ENCODE peak calls at places on chromosomes 4 and X, in seven cellular contexts. One of them, this sample, is unnamed.

GRCh38 chr4:54543088-54543795 is 114.5 kb upstream of the KIT start:
- DNase-seq in H1: no peak
- DNase-seq in H9: no peak
- DNase-seq in neuronal stem cell: no peak
- DNase-seq in mesendoderm: no peak
- DNase-seq in mesenchymal stem cell: peak; percentile 87
- DNase-seq in trophoblast cell: peak; percentile 40
- DNase-seq in this sample: peak; percentile 94

GRCh38 chr4:54277691-54278090 is 48.6 kb downstream of the PDGFRA start:
- DNase-seq in H1: no peak
- DNase-seq in H9: no peak
- DNase-seq in neuronal stem cell: no peak
- DNase-seq in mesendoderm: no peak
- DNase-seq in mesenchymal stem cell: peak; percentile 73
- DNase-seq in trophoblast cell: peak; percentile 5
- DNase-seq in this sample: peak; percentile 92

GRCh38 chrX:1075156-1075555 is 137.3 kb downstream of the CRLF2 start:
- DNase-seq in H1: no peak
- DNase-seq in H9: no peak
- DNase-seq in neuronal stem cell: no peak
- DNase-seq in mesendoderm: no peak
- DNase-seq in mesenchymal stem cell: no peak
- DNase-seq in trophoblast cell: no peak
- DNase-seq in this sample: no peak

GRCh38 chr4:156672492-156672891 is 299.1 kb downstream of the PDGFC start:
- DNase-seq in H1: no peak
- DNase-seq in H9: no peak
- DNase-seq in neuronal stem cell: no peak
- DNase-seq in mesendoderm: no peak
- DNase-seq in mesenchymal stem cell: peak; percentile 3
- DNase-seq in trophoblast cell: no peak
- DNase-seq in this sample: no peak

GRCh38 chrX:78116365-78116764 is 12.3 kb downstream of the PGK1 start:
- DNase-seq in H1: no peak
- DNase-seq in H9: no peak
- DNase-seq in neuronal stem cell: no peak
- DNase-seq in mesendoderm: no peak
- DNase-seq in mesenchymal stem cell: no peak
- DNase-seq in trophoblast cell: no peak
- DNase-seq in this sample: no peak

GRCh38 chrX:39894626-39895025 is 203.1 kb downstream of the BCOR start:
- DNase-seq in H1: no peak
- DNase-seq in H9: no peak
- DNase-seq in neuronal stem cell: no peak
- DNase-seq in mesendoderm: no peak
- DNase-seq in mesenchymal stem cell: no peak
- DNase-seq in trophoblast cell: no peak
- DNase-seq in this sample: no peak

GRCh38 chrX:49270249-49270921 is 792 bp downstream of the PPP1R3F start:
- DNase-seq in H1: peak; percentile 42
- DNase-seq in H9: no peak
- DNase-seq in neuronal stem cell: no peak
- DNase-seq in mesendoderm: no peak
- DNase-seq in mesenchymal stem cell: no peak
- DNase-seq in trophoblast cell: no peak
- DNase-seq in this sample: no peak

GRCh38 chr4:127632420-127633403 is at the start of gene INTU:
- DNase-seq in H1: peak; percentile 91
- DNase-seq in H9: peak; percentile 97
- DNase-seq in neuronal stem cell: peak; percentile 87
- DNase-seq in mesendoderm: peak; percentile 99
- DNase-seq in mesenchymal stem cell: peak; percentile 98
- DNase-seq in trophoblast cell: peak; percentile 97
- DNase-seq in this sample: peak; percentile 97

GRCh38 chrX:8755116-8755515 is 23.2 kb upstream of the ANOS1 start:
- DNase-seq in H1: no peak
- DNase-seq in H9: no peak
- DNase-seq in neuronal stem cell: no peak
- DNase-seq in mesendoderm: peak; percentile 75
- DNase-seq in mesenchymal stem cell: no peak
- DNase-seq in trophoblast cell: peak; percentile 27
- DNase-seq in this sample: no peak

GRCh38 chrX:133414399-133415275 is 652 bp downstream of the GPC4 start:
- DNase-seq in H1: no peak
- DNase-seq in H9: no peak
- DNase-seq in neuronal stem cell: no peak
- DNase-seq in mesendoderm: no peak
- DNase-seq in mesenchymal stem cell: peak; percentile 30
- DNase-seq in trophoblast cell: peak; percentile 29
- DNase-seq in this sample: no peak

GRCh38 chrX:9874483-9874882 is 88.3 kb downstream of the SHROOM2 start:
- DNase-seq in H1: no peak
- DNase-seq in H9: no peak
- DNase-seq in neuronal stem cell: no peak
- DNase-seq in mesendoderm: no peak
- DNase-seq in mesenchymal stem cell: peak; percentile 58
- DNase-seq in trophoblast cell: no peak
- DNase-seq in this sample: peak; percentile 25

GRCh38 chr4:52957220-52957686 is 95.1 kb downstream of the RASL11B start:
- DNase-seq in H1: no peak
- DNase-seq in H9: no peak
- DNase-seq in neuronal stem cell: peak; percentile 48
- DNase-seq in mesendoderm: no peak
- DNase-seq in mesenchymal stem cell: no peak
- DNase-seq in trophoblast cell: peak; percentile 36
- DNase-seq in this sample: peak; percentile 58

GRCh38 chr4:77586953-77587383 is 18.7 kb upstream of the CXCL13 start:
- DNase-seq in H1: no peak
- DNase-seq in H9: no peak
- DNase-seq in neuronal stem cell: no peak
- DNase-seq in mesendoderm: no peak
- DNase-seq in mesenchymal stem cell: no peak
- DNase-seq in trophoblast cell: peak; percentile 5
- DNase-seq in this sample: no peak

GRCh38 chrX:118254611-118255010 is 91.3 kb upstream of the WDR44 start:
- DNase-seq in H1: peak; percentile 68
- DNase-seq in H9: peak; percentile 31
- DNase-seq in neuronal stem cell: peak; percentile 50
- DNase-seq in mesendoderm: peak; percentile 49
- DNase-seq in mesenchymal stem cell: peak; percentile 26
- DNase-seq in trophoblast cell: peak; percentile 79
- DNase-seq in this sample: peak; percentile 57

GRCh38 chrX:115911967-115912366 is 258.6 kb upstream of the AGTR2 start:
- DNase-seq in H1: peak; percentile 38
- DNase-seq in H9: no peak
- DNase-seq in neuronal stem cell: no peak
- DNase-seq in mesendoderm: no peak
- DNase-seq in mesenchymal stem cell: no peak
- DNase-seq in trophoblast cell: no peak
- DNase-seq in this sample: no peak

GRCh38 chr4:42404001-42404400 is 6.7 kb downstream of the SHISA3 start:
- DNase-seq in H1: no peak
- DNase-seq in H9: no peak
- DNase-seq in neuronal stem cell: no peak
- DNase-seq in mesendoderm: peak; percentile 37
- DNase-seq in mesenchymal stem cell: no peak
- DNase-seq in trophoblast cell: no peak
- DNase-seq in this sample: no peak

GRCh38 chrX:134368140-134368539 is 91.8 kb upstream of the HPRT1 start:
- DNase-seq in H1: no peak
- DNase-seq in H9: no peak
- DNase-seq in neuronal stem cell: no peak
- DNase-seq in mesendoderm: no peak
- DNase-seq in mesenchymal stem cell: no peak
- DNase-seq in trophoblast cell: peak; percentile 5
- DNase-seq in this sample: peak; percentile 4

GRCh38 chr4:20338841-20339240 is 87.1 kb downstream of the SLIT2 start:
- DNase-seq in H1: no peak
- DNase-seq in H9: no peak
- DNase-seq in neuronal stem cell: no peak
- DNase-seq in mesendoderm: no peak
- DNase-seq in mesenchymal stem cell: no peak
- DNase-seq in trophoblast cell: no peak
- DNase-seq in this sample: peak; percentile 21

GRCh38 chrX:130186645-130187044 is 14.9 kb downstream of the RAB33A start:
- DNase-seq in H1: no peak
- DNase-seq in H9: no peak
- DNase-seq in neuronal stem cell: no peak
- DNase-seq in mesendoderm: no peak
- DNase-seq in mesenchymal stem cell: no peak
- DNase-seq in trophoblast cell: no peak
- DNase-seq in this sample: no peak

GRCh38 chr4:25672756-25673155 is 17.1 kb downstream of the SLC34A2 start:
- DNase-seq in H1: no peak
- DNase-seq in H9: no peak
- DNase-seq in neuronal stem cell: no peak
- DNase-seq in mesendoderm: no peak
- DNase-seq in mesenchymal stem cell: no peak
- DNase-seq in trophoblast cell: no peak
- DNase-seq in this sample: no peak

GRCh38 chrX:39050427-39050826 is 249.2 kb downstream of the MID1IP1 start:
- DNase-seq in H1: no peak
- DNase-seq in H9: no peak
- DNase-seq in neuronal stem cell: no peak
- DNase-seq in mesendoderm: no peak
- DNase-seq in mesenchymal stem cell: no peak
- DNase-seq in trophoblast cell: no peak
- DNase-seq in this sample: no peak

GRCh38 chr4:98672583-98673281 is 14.3 kb upstream of the TSPAN5 start:
- DNase-seq in H1: no peak
- DNase-seq in H9: no peak
- DNase-seq in neuronal stem cell: no peak
- DNase-seq in mesendoderm: peak; percentile 72
- DNase-seq in mesenchymal stem cell: peak; percentile 10
- DNase-seq in trophoblast cell: no peak
- DNase-seq in this sample: no peak

GRCh38 chr4:967113-968104 is 6.0 kb downstream of the DGKQ start:
- DNase-seq in H1: no peak
- DNase-seq in H9: no peak
- DNase-seq in neuronal stem cell: no peak
- DNase-seq in mesendoderm: no peak
- DNase-seq in mesenchymal stem cell: no peak
- DNase-seq in trophoblast cell: no peak
- DNase-seq in this sample: no peak

GRCh38 chr4:105631818-105632400 is 76.6 kb downstream of the INTS12 start:
- DNase-seq in H1: no peak
- DNase-seq in H9: no peak
- DNase-seq in neuronal stem cell: no peak
- DNase-seq in mesendoderm: no peak
- DNase-seq in mesenchymal stem cell: peak; percentile 4
- DNase-seq in trophoblast cell: no peak
- DNase-seq in this sample: no peak

GRCh38 chrX:114038358-114038757 is 545.5 kb upstream of the HTR2C start:
- DNase-seq in H1: no peak
- DNase-seq in H9: no peak
- DNase-seq in neuronal stem cell: no peak
- DNase-seq in mesendoderm: peak; percentile 31
- DNase-seq in mesenchymal stem cell: no peak
- DNase-seq in trophoblast cell: no peak
- DNase-seq in this sample: no peak

GRCh38 chrX:39564751-39565150 is 533.0 kb downstream of the BCOR start:
- DNase-seq in H1: no peak
- DNase-seq in H9: no peak
- DNase-seq in neuronal stem cell: no peak
- DNase-seq in mesendoderm: peak; percentile 26
- DNase-seq in mesenchymal stem cell: no peak
- DNase-seq in trophoblast cell: peak; percentile 78
- DNase-seq in this sample: no peak

GRCh38 chr4:143514432-143514831 is 930 bp downstream of the SMARCA5 start:
- DNase-seq in H1: peak; percentile 50
- DNase-seq in H9: peak; percentile 46
- DNase-seq in neuronal stem cell: peak; percentile 57
- DNase-seq in mesendoderm: peak; percentile 75
- DNase-seq in mesenchymal stem cell: peak; percentile 75
- DNase-seq in trophoblast cell: peak; percentile 33
- DNase-seq in this sample: peak; percentile 48

GRCh38 chrX:75038925-75039324 is 113.7 kb upstream of the NEXMIF start:
- DNase-seq in H1: no peak
- DNase-seq in H9: no peak
- DNase-seq in neuronal stem cell: no peak
- DNase-seq in mesendoderm: peak; percentile 23
- DNase-seq in mesenchymal stem cell: peak; percentile 2
- DNase-seq in trophoblast cell: no peak
- DNase-seq in this sample: peak; percentile 32

GRCh38 chrX:47723689-47724088 is 64.7 kb upstream of the UXT start:
- DNase-seq in H1: peak; percentile 53
- DNase-seq in H9: peak; percentile 54
- DNase-seq in neuronal stem cell: no peak
- DNase-seq in mesendoderm: peak; percentile 40
- DNase-seq in mesenchymal stem cell: no peak
- DNase-seq in trophoblast cell: peak; percentile 53
- DNase-seq in this sample: no peak

GRCh38 chr4:145520172-145520571 is 38.5 kb downstream of the SMAD1 start:
- DNase-seq in H1: no peak
- DNase-seq in H9: no peak
- DNase-seq in neuronal stem cell: no peak
- DNase-seq in mesendoderm: no peak
- DNase-seq in mesenchymal stem cell: no peak
- DNase-seq in trophoblast cell: no peak
- DNase-seq in this sample: no peak
- H2BK5ac ChIP-seq in H1: no peak overlapping the region
- H2BK5ac ChIP-seq in H9: no peak overlapping the region
- H2BK5ac ChIP-seq in neuronal stem cell: no peak overlapping the region
- H2BK5ac ChIP-seq in mesendoderm: no peak overlapping the region
- H2BK5ac ChIP-seq in mesenchymal stem cell: no peak overlapping the region
- H2BK5ac ChIP-seq in trophoblast cell: no peak overlapping the region
- H2BK5ac ChIP-seq in this sample: no peak overlapping the region

GRCh38 chrX:136179133-136179532 is 31.8 kb downstream of the FHL1 start:
- DNase-seq in H1: no peak
- DNase-seq in H9: no peak
- DNase-seq in neuronal stem cell: no peak
- DNase-seq in mesendoderm: no peak
- DNase-seq in mesenchymal stem cell: no peak
- DNase-seq in trophoblast cell: no peak
- DNase-seq in this sample: no peak
- H2BK5ac ChIP-seq in H1: no peak overlapping the region
- H2BK5ac ChIP-seq in H9: no peak overlapping the region
- H2BK5ac ChIP-seq in neuronal stem cell: no peak overlapping the region
- H2BK5ac ChIP-seq in mesendoderm: no peak overlapping the region
- H2BK5ac ChIP-seq in mesenchymal stem cell: no peak overlapping the region
- H2BK5ac ChIP-seq in trophoblast cell: no peak overlapping the region
- H2BK5ac ChIP-seq in this sample: no peak overlapping the region

DNA sequence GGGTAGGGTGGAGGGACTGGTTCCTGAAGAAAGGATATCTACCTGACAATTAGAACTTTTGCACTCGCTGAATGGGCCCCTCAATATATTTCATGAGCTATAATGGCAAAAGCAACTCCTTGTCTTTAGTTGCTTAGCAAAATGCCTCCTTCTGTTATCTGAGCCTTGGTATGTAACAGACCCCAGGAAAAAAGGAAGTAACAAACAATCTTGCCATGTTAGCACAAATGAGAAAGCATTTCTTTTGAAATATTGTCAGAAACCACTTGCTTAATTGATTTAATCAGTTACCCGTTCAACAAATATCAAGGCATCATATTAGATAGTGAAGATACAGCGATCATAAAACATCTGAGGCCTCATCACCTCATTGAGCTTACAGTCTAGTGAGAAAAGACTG is 74.6 kb upstream of the MAGEA10 start:
- DNase-seq in H1: no peak
- DNase-seq in H9: no peak
- DNase-seq in neuronal stem cell: no peak
- DNase-seq in mesendoderm: no peak
- DNase-seq in mesenchymal stem cell: no peak
- DNase-seq in trophoblast cell: no peak
- DNase-seq in this sample: no peak
- H2BK5ac ChIP-seq in H1: no peak overlapping the region
- H2BK5ac ChIP-seq in H9: no peak overlapping the region
- H2BK5ac ChIP-seq in neuronal stem cell: no peak overlapping the region
- H2BK5ac ChIP-seq in mesendoderm: no peak overlapping the region
- H2BK5ac ChIP-seq in mesenchymal stem cell: no peak overlapping the region
- H2BK5ac ChIP-seq in trophoblast cell: no peak overlapping the region
- H2BK5ac ChIP-seq in this sample: no peak overlapping the region

GRCh38 chrX:44032479-44032878 is 59.3 kb upstream of the NDP start:
- DNase-seq in H1: no peak
- DNase-seq in H9: no peak
- DNase-seq in neuronal stem cell: no peak
- DNase-seq in mesendoderm: no peak
- DNase-seq in mesenchymal stem cell: no peak
- DNase-seq in trophoblast cell: no peak
- DNase-seq in this sample: no peak
- H2BK5ac ChIP-seq in H1: no peak overlapping the region
- H2BK5ac ChIP-seq in H9: no peak overlapping the region
- H2BK5ac ChIP-seq in neuronal stem cell: no peak overlapping the region
- H2BK5ac ChIP-seq in mesendoderm: no peak overlapping the region
- H2BK5ac ChIP-seq in mesenchymal stem cell: no peak overlapping the region
- H2BK5ac ChIP-seq in trophoblast cell: no peak overlapping the region
- H2BK5ac ChIP-seq in this sample: no peak overlapping the region